ENCODE peak calls at places on chromosomes 7 and 10, in ten cellular contexts. One of them, this sample, is unnamed.

GRCh38 chr10:61215276-61215675 is 237.9 kb downstream of the TMEM26 start:
- DNase-seq in left colon: no peak
- DNase-seq in renal cortical epithelial cell: no peak
- DNase-seq in Calu3: no peak
- DNase-seq in mucosa of gallbladder: no peak
- DNase-seq in tibial nerve: no peak
- DNase-seq in activated T-helper 9 cell treated with anti-CD3 and anti-CD28 coated beads, Interleukin-2, amount 50 U/mL, for 16 hours: no peak
- DNase-seq in suprapubic skin: no peak
- DNase-seq in hepatocyte: no peak
- DNase-seq in C1 segment of cervical spinal cord: no peak
- DNase-seq in this sample: no peak

GRCh38 chr7:82805527-82805960 is 357.1 kb downstream of the PCLO start:
- DNase-seq in left colon: no peak
- DNase-seq in renal cortical epithelial cell: peak
- DNase-seq in Calu3: peak
- DNase-seq in mucosa of gallbladder: no peak
- DNase-seq in tibial nerve: no peak
- DNase-seq in activated T-helper 9 cell treated with anti-CD3 and anti-CD28 coated beads, Interleukin-2, amount 50 U/mL, for 16 hours: no peak
- DNase-seq in suprapubic skin: no peak
- DNase-seq in hepatocyte: no peak
- DNase-seq in C1 segment of cervical spinal cord: no peak
- DNase-seq in this sample: no peak

GRCh38 chr10:117544729-117545140 is 2.2 kb downstream of the EMX2 start:
- DNase-seq in left colon: no peak
- DNase-seq in renal cortical epithelial cell: no peak
- DNase-seq in Calu3: no peak
- DNase-seq in mucosa of gallbladder: no peak
- DNase-seq in tibial nerve: no peak
- DNase-seq in activated T-helper 9 cell treated with anti-CD3 and anti-CD28 coated beads, Interleukin-2, amount 50 U/mL, for 16 hours: no peak
- DNase-seq in suprapubic skin: peak
- DNase-seq in hepatocyte: no peak
- DNase-seq in C1 segment of cervical spinal cord: no peak
- DNase-seq in this sample: no peak

GRCh38 chr7:68440870-68441269 is 1157.4 kb upstream of the AUTS2 start:
- DNase-seq in left colon: no peak
- DNase-seq in renal cortical epithelial cell: no peak
- DNase-seq in Calu3: no peak
- DNase-seq in mucosa of gallbladder: no peak
- DNase-seq in tibial nerve: no peak
- DNase-seq in activated T-helper 9 cell treated with anti-CD3 and anti-CD28 coated beads, Interleukin-2, amount 50 U/mL, for 16 hours: no peak
- DNase-seq in suprapubic skin: no peak
- DNase-seq in hepatocyte: no peak
- DNase-seq in C1 segment of cervical spinal cord: no peak
- DNase-seq in this sample: no peak

GRCh38 chr7:136405931-136406777 is 429.0 kb upstream of the MTPN start:
- DNase-seq in left colon: no peak
- DNase-seq in renal cortical epithelial cell: peak
- DNase-seq in Calu3: peak
- DNase-seq in mucosa of gallbladder: peak
- DNase-seq in tibial nerve: no peak
- DNase-seq in activated T-helper 9 cell treated with anti-CD3 and anti-CD28 coated beads, Interleukin-2, amount 50 U/mL, for 16 hours: no peak
- DNase-seq in suprapubic skin: no peak
- DNase-seq in hepatocyte: peak
- DNase-seq in C1 segment of cervical spinal cord: peak
- DNase-seq in this sample: peak

GRCh38 chr7:156122752-156123354 is 310.6 kb upstream of the SHH start:
- DNase-seq in left colon: no peak
- DNase-seq in renal cortical epithelial cell: no peak
- DNase-seq in Calu3: no peak
- DNase-seq in mucosa of gallbladder: no peak
- DNase-seq in tibial nerve: no peak
- DNase-seq in activated T-helper 9 cell treated with anti-CD3 and anti-CD28 coated beads, Interleukin-2, amount 50 U/mL, for 16 hours: no peak
- DNase-seq in suprapubic skin: no peak
- DNase-seq in hepatocyte: no peak
- DNase-seq in C1 segment of cervical spinal cord: no peak
- DNase-seq in this sample: no peak

GRCh38 chr7:47556511-47557180 is 25.3 kb downstream of the TNS3 start:
- DNase-seq in left colon: no peak
- DNase-seq in renal cortical epithelial cell: no peak
- DNase-seq in Calu3: no peak
- DNase-seq in mucosa of gallbladder: no peak
- DNase-seq in tibial nerve: no peak
- DNase-seq in activated T-helper 9 cell treated with anti-CD3 and anti-CD28 coated beads, Interleukin-2, amount 50 U/mL, for 16 hours: no peak
- DNase-seq in suprapubic skin: no peak
- DNase-seq in hepatocyte: no peak
- DNase-seq in C1 segment of cervical spinal cord: no peak
- DNase-seq in this sample: no peak

GRCh38 chr7:132871419-132871818 is 210.5 kb downstream of the CHCHD3 start:
- DNase-seq in left colon: no peak
- DNase-seq in renal cortical epithelial cell: no peak
- DNase-seq in Calu3: no peak
- DNase-seq in mucosa of gallbladder: no peak
- DNase-seq in tibial nerve: no peak
- DNase-seq in activated T-helper 9 cell treated with anti-CD3 and anti-CD28 coated beads, Interleukin-2, amount 50 U/mL, for 16 hours: no peak
- DNase-seq in suprapubic skin: no peak
- DNase-seq in hepatocyte: no peak
- DNase-seq in C1 segment of cervical spinal cord: no peak
- DNase-seq in this sample: no peak

GRCh38 chr10:98303569-98303968 is 35.6 kb upstream of the LOXL4 start:
- DNase-seq in left colon: no peak
- DNase-seq in renal cortical epithelial cell: no peak
- DNase-seq in Calu3: no peak
- DNase-seq in mucosa of gallbladder: no peak
- DNase-seq in tibial nerve: no peak
- DNase-seq in activated T-helper 9 cell treated with anti-CD3 and anti-CD28 coated beads, Interleukin-2, amount 50 U/mL, for 16 hours: no peak
- DNase-seq in suprapubic skin: no peak
- DNase-seq in hepatocyte: no peak
- DNase-seq in C1 segment of cervical spinal cord: no peak
- DNase-seq in this sample: no peak

GRCh38 chr10:131889755-131890154 is 11.1 kb upstream of the PPP2R2D start:
- DNase-seq in left colon: no peak
- DNase-seq in renal cortical epithelial cell: no peak
- DNase-seq in Calu3: no peak
- DNase-seq in mucosa of gallbladder: no peak
- DNase-seq in tibial nerve: no peak
- DNase-seq in activated T-helper 9 cell treated with anti-CD3 and anti-CD28 coated beads, Interleukin-2, amount 50 U/mL, for 16 hours: no peak
- DNase-seq in suprapubic skin: no peak
- DNase-seq in hepatocyte: no peak
- DNase-seq in C1 segment of cervical spinal cord: no peak
- DNase-seq in this sample: no peak

GRCh38 chr10:89853796-89854195 is 152.4 kb downstream of the KIF20B start:
- DNase-seq in left colon: no peak
- DNase-seq in renal cortical epithelial cell: no peak
- DNase-seq in Calu3: no peak
- DNase-seq in mucosa of gallbladder: no peak
- DNase-seq in tibial nerve: no peak
- DNase-seq in activated T-helper 9 cell treated with anti-CD3 and anti-CD28 coated beads, Interleukin-2, amount 50 U/mL, for 16 hours: no peak
- DNase-seq in suprapubic skin: no peak
- DNase-seq in hepatocyte: no peak
- DNase-seq in C1 segment of cervical spinal cord: no peak
- DNase-seq in this sample: no peak

GRCh38 chr7:93138576-93138975 is 9.6 kb downstream of the SAMD9L start:
- DNase-seq in left colon: no peak
- DNase-seq in renal cortical epithelial cell: no peak
- DNase-seq in Calu3: no peak
- DNase-seq in mucosa of gallbladder: no peak
- DNase-seq in tibial nerve: no peak
- DNase-seq in activated T-helper 9 cell treated with anti-CD3 and anti-CD28 coated beads, Interleukin-2, amount 50 U/mL, for 16 hours: no peak
- DNase-seq in suprapubic skin: no peak
- DNase-seq in hepatocyte: no peak
- DNase-seq in C1 segment of cervical spinal cord: no peak
- DNase-seq in this sample: no peak

GRCh38 chr10:30788307-30788706 is 158.8 kb upstream of the LYZL2 start:
- DNase-seq in left colon: no peak
- DNase-seq in renal cortical epithelial cell: no peak
- DNase-seq in Calu3: no peak
- DNase-seq in mucosa of gallbladder: no peak
- DNase-seq in tibial nerve: no peak
- DNase-seq in activated T-helper 9 cell treated with anti-CD3 and anti-CD28 coated beads, Interleukin-2, amount 50 U/mL, for 16 hours: no peak
- DNase-seq in suprapubic skin: no peak
- DNase-seq in hepatocyte: no peak
- DNase-seq in C1 segment of cervical spinal cord: no peak
- DNase-seq in this sample: no peak

GRCh38 chr7:16356241-16356958 is 64.9 kb downstream of the CRPPA start:
- DNase-seq in left colon: no peak
- DNase-seq in renal cortical epithelial cell: no peak
- DNase-seq in Calu3: no peak
- DNase-seq in mucosa of gallbladder: no peak
- DNase-seq in tibial nerve: no peak
- DNase-seq in activated T-helper 9 cell treated with anti-CD3 and anti-CD28 coated beads, Interleukin-2, amount 50 U/mL, for 16 hours: no peak
- DNase-seq in suprapubic skin: no peak
- DNase-seq in hepatocyte: no peak
- DNase-seq in C1 segment of cervical spinal cord: no peak
- DNase-seq in this sample: no peak

GRCh38 chr10:60532691-60533468 is 143.2 kb upstream of the ANK3 start:
- DNase-seq in left colon: peak
- DNase-seq in renal cortical epithelial cell: no peak
- DNase-seq in Calu3: no peak
- DNase-seq in mucosa of gallbladder: no peak
- DNase-seq in tibial nerve: no peak
- DNase-seq in activated T-helper 9 cell treated with anti-CD3 and anti-CD28 coated beads, Interleukin-2, amount 50 U/mL, for 16 hours: no peak
- DNase-seq in suprapubic skin: no peak
- DNase-seq in hepatocyte: no peak
- DNase-seq in C1 segment of cervical spinal cord: no peak
- DNase-seq in this sample: no peak

GRCh38 chr10:19749185-19749729 is 67.0 kb upstream of the PLXDC2 start:
- DNase-seq in left colon: no peak
- DNase-seq in renal cortical epithelial cell: peak
- DNase-seq in Calu3: no peak
- DNase-seq in mucosa of gallbladder: no peak
- DNase-seq in tibial nerve: no peak
- DNase-seq in activated T-helper 9 cell treated with anti-CD3 and anti-CD28 coated beads, Interleukin-2, amount 50 U/mL, for 16 hours: no peak
- DNase-seq in suprapubic skin: no peak
- DNase-seq in hepatocyte: no peak
- DNase-seq in C1 segment of cervical spinal cord: no peak
- DNase-seq in this sample: no peak

GRCh38 chr7:7183833-7184463 is 1.6 kb downstream of the C1GALT1 start:
- DNase-seq in left colon: no peak
- DNase-seq in renal cortical epithelial cell: peak
- DNase-seq in Calu3: no peak
- DNase-seq in mucosa of gallbladder: no peak
- DNase-seq in tibial nerve: no peak
- DNase-seq in activated T-helper 9 cell treated with anti-CD3 and anti-CD28 coated beads, Interleukin-2, amount 50 U/mL, for 16 hours: no peak
- DNase-seq in suprapubic skin: no peak
- DNase-seq in hepatocyte: no peak
- DNase-seq in C1 segment of cervical spinal cord: no peak
- DNase-seq in this sample: no peak

This sample was measured in CMK.